ENCODE peak calls at places on chromosomes 3 and 15, in six cellular contexts. V is MM.1S, P is HCT116, B is PC-3, S is GM23248, F is SK-N-SH. A is an unnamed sample. For H3K79me2, the result is how much of the 10 kb centered on the place peaks cover.

GRCh38 chr3:173826901-173827609 is 429.5 kb downstream of the NLGN1 start:
- DNase-seq in S (peak), V (no peak), F (no peak), P (no peak), B (no peak), A (no peak)

GRCh38 chr3:107452436-107452835 is 70.3 kb upstream of the BBX start:
- DNase-seq in S (peak), P (no peak), F (no peak), V (no peak), B (peak), A (no peak)

GRCh38 chr3:32129832-32130231 is 23.4 kb downstream of the GPD1L start:
- DNase-seq in V (no peak), B (no peak), F (no peak), S (no peak), P (no peak), A (no peak)

GRCh38 chr15:98812711-98813441 is 164.5 kb downstream of the IGF1R start:
- DNase-seq in V (no peak), P (no peak), S (no peak), B (no peak), F (no peak), A (no peak)

GRCh38 chr15:40782609-40783227 is 12.9 kb downstream of the C15orf62 start:
- DNase-seq in V (peak), F (peak), B (peak), S (peak), P (peak), A (peak)

GRCh38 chr3:184050217-184050847 is 2.5 kb upstream of the HTR3C start:
- DNase-seq in V (peak), S (no peak), B (peak), P (no peak), F (no peak), A (no peak)

GRCh38 chr15:70449311-70450141 is 313.8 kb downstream of the UACA start:
- DNase-seq in S (no peak), V (no peak), B (no peak), P (no peak), F (no peak), A (no peak)

GRCh38 chr15:79640206-79640605 is 208.1 kb downstream of the MINAR1 start:
- DNase-seq in S (peak), V (no peak), F (no peak), P (peak), B (peak), A (no peak)

GRCh38 chr3:196740476-196741400 is 1.1 kb downstream of the PAK2 start:
- DNase-seq in P (no peak), S (peak), B (peak), F (peak), V (peak), A (peak)

GRCh38 chr3:187889601-187890404 is 144.5 kb upstream of the BCL6 start:
- DNase-seq in V (peak), F (no peak), P (peak), S (peak), B (no peak), A (no peak)

GRCh38 chr3:57557088-57557537 is 1.0 kb downstream of the PDE12 start:
- DNase-seq in B (peak), F (peak), S (peak), V (peak), P (no peak), A (peak)

GRCh38 chr15:27059610-27060202 is 88.7 kb downstream of the GABRG3 start:
- DNase-seq in S (peak), P (peak), F (peak), B (peak), V (peak), A (peak)

GRCh38 chr15:78396976-78397375 is 41.0 kb upstream of the IREB2 start:
- DNase-seq in B (peak), P (no peak), F (no peak), S (peak), V (no peak), A (no peak)

GRCh38 chr3:24270204-24270671 is 224.4 kb downstream of the THRB start:
- DNase-seq in F (peak), B (no peak), V (no peak), P (no peak), S (peak), A (peak)

GRCh38 chr3:149409351-149409750 is 31.9 kb upstream of the TM4SF1 start:
- DNase-seq in B (no peak), F (no peak), P (no peak), V (no peak), S (no peak), A (no peak)

GRCh38 chr3:106245400-106245799 is 376.6 kb upstream of the CBLB start:
- DNase-seq in S (no peak), F (no peak), P (no peak), V (no peak), B (no peak), A (no peak)

GRCh38 chr3:192930585-192930984 is 12.9 kb upstream of the MB21D2 start:
- DNase-seq in V (no peak), S (no peak), B (peak), F (no peak), P (no peak), A (no peak)

GRCh38 chr15:62449638-62450037 is 284.6 kb upstream of the C2CD4B start:
- DNase-seq in B (no peak), S (no peak), V (no peak), P (no peak), F (no peak), A (no peak)

GRCh38 chr15:83904107-83904720 is 250.3 kb downstream of the ADAMTSL3 start:
- DNase-seq in S (peak), V (no peak), P (no peak), F (no peak), B (no peak), A (no peak)

GRCh38 chr3:36124118-36124796 is 256.0 kb upstream of the STAC start:
- DNase-seq in B (peak), F (peak), S (peak), V (peak), P (peak), A (peak)

GRCh38 chr3:65425880-65426279 is 612.8 kb downstream of the MAGI1 start:
- DNase-seq in P (no peak), S (peak), F (peak), V (no peak), B (peak), A (peak)

DNA sequence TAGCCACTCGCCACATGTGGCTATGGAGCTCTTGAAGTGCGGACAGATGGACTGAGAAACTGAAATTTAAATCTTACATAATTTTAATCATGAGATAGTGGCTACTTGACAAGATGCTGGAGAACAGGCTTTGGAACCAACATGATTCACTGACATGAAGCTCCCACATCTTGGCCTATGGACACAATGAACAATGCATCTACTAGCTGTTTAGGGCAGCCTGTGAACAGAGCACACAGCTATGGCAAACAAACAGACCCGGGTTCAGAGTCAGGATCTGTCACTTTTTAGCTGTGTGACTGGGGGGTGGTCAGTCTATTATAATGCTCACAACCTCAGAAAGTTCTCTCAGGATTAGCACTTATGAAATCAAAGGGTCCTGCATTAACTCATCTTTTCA is 616.6 kb downstream of the MAGI1 start:
- DNase-seq in F (no peak), P (no peak), S (no peak), B (no peak), V (no peak), A (no peak)
- H3K9ac ChIP-seq in F (no peak), P (no peak), S (no peak), B (no peak), V (no peak), A (no peak)

DNA sequence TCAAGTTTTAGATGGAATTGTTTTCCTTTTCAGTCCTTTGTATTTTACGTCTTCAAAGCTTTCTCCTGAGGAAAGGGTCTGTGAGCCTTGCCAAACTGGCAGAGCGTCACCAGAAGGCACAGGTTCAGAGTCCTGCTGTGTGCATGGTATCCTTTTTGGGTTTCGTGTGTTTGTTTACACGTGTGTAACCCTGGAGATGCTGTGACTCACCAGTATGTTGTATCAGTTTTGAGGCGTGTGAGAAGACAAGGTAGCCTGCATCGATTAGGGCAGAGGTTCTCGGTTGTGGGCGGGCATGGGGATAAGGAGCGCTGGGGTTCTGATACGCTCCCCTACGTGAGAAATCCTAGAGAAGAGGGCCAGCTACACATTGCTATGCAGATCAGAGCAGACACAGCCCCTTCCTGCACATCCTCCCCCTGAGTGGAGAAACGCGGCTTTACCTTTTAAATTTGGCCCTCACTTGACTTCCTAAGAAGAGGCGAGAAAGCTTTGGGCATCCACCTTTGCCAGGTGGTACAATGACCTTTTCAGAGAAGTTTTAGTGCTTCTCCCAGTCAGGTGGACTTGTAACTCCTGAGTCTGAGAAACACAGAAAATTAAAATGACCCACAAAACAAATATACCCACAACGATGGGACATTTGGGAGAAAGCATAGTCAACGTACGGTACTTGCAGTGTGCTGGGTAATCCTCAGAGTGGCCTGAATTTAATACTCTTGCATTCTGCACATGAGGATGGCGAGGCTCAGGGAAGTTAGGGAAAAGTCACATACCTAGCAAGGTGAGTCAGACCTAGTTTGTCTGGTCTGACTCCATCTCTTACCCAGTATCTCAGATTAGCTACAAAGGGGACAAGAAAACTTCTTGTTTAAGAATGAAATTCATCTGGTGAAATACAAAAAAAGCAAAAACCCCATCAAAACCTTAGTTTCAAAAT is 38.1 kb downstream of the TRAK1 start:
- DNase-seq in V (no peak), S (peak), F (no peak), B (peak), P (peak), A (no peak)
- H3K79me2 ChIP-seq in V (under half), S (half or more), F (under half), B (under half), P (under half), A (under half)

GRCh38 chr3:41580274-41580959 is 381.1 kb downstream of the CTNNB1 start:
- DNase-seq in S (peak), F (peak), P (no peak), B (no peak), V (no peak), A (peak)

GRCh38 chr3:41579861-41580260 is 380.6 kb downstream of the CTNNB1 start:
- DNase-seq in P (no peak), B (no peak), V (no peak), S (no peak), F (peak), A (no peak)

GRCh38 chr3:41575754-41576153 is 376.4 kb downstream of the CTNNB1 start:
- DNase-seq in P (no peak), S (no peak), V (no peak), B (no peak), F (peak), A (no peak)

GRCh38 chr3:41581700-41582099 is 380.2 kb downstream of the ULK4 start:
- DNase-seq in V (peak), P (no peak), F (no peak), S (no peak), B (no peak), A (no peak)

DNA sequence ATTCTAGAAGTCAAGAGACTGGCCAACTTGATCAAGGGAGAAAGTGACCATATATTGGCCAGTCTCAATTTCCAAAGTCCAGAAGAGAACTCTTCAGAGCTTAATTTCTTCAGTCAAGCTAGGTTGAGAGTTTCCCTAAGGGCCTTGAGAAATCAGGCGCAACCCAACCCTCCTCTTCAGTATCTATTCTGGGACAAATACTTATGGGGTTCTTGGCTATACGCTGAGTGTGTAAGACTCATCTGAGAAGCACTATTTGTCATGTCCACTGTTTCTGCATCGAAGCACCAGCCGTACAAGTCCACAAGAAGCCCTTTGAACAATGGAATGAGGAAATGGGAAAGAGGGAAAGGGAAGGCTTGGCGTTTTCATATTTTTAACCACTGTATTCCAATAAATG is 379.5 kb downstream of the CTNNB1 start:
- DNase-seq in V (no peak), P (no peak), S (no peak), F (no peak), B (no peak), A (no peak)
- TF ChIP-seq EZH2phosphoT487 in V (no peak), P (no peak), S (no peak), F (no peak), B (no peak), A (no peak)

DNA sequence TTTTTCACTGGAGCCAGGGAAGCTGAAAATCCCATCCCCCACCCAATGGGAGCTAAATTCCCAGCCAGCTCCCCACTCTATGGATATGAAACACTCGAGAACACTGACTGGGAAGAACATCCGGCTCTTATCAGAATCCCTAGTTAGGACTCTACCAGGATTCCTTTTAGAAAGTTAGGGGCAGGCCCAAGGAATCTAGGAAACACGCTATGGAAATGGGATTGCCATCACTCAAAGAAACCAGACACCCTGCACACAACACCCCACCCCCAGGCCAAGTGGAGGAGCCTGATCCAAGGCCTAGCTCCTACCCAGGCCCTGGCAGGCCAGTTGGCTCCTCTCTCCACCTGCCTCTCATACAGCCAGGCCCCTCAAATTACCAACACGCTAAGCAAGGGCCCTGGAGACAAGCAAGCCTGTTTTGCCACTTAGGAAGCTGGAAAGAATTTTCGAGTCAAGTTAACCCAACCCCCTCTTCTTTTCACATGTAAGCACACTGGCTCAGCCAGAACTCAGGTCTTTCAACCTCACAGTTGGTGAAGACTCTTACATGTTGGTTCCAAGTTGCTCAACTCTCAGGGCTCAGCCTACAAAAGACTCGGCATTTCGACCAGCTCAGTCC is 75.5 kb downstream of the RBPMS2 start:
- DNase-seq in P (no peak), B (no peak), V (no peak), F (peak), S (peak), A (peak)
- H3K9ac ChIP-seq in P (no peak), B (no peak), V (no peak), F (no peak), S (peak), A (peak)

DNA sequence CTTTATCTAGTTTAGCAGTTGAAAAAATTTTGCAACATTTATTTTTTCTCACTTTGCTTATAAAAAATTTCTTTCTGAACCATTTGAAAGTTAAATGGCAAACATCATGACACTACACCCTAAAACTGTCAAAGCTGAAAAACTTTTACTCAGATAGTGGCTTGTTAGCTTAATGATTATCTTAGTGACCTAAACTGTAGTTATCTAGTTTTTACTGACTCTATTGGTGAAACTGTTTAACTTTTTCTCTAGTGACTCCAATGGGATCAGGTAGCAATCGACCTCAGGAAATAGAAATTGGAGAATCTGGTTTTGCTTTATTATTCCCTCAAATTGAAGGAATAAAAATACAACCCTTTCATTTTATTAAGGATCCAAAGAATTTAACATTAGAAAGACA is 13.3 kb downstream of the FBXO22 start:
- DNase-seq in S (no peak), B (no peak), P (no peak), V (no peak), F (no peak), A (no peak)
- H3K79me2 ChIP-seq in S (half or more), B (under half), P (half or more), V (under half), F (half or more), A (half or more)

A was measured in neural progenitor cell.